ENCODE peak calls at places on chromosomes 3 and 15, in seven cellular contexts. One of them, this sample, is unnamed.

GRCh38 chr15:66405007-66405406 is 18.3 kb downstream of the MAP2K1 start:
- DNase-seq in Peyer's patch: no peak
- DNase-seq in brain microvascular endothelial cell: no peak
- DNase-seq in RPMI7951: no peak
- DNase-seq in K562: no peak
- DNase-seq in SW480: no peak
- DNase-seq in NCI-H69: no peak
- DNase-seq in this sample: no peak

GRCh38 chr3:113623324-113623723 is 73.1 kb downstream of the USF3 start:
- DNase-seq in Peyer's patch: no peak
- DNase-seq in brain microvascular endothelial cell: no peak
- DNase-seq in K562: no peak
- DNase-seq in NCI-H69: peak; percentile 11
- DNase-seq in SW480: no peak
- DNase-seq in RPMI7951: no peak
- DNase-seq in this sample: no peak

GRCh38 chr3:143718463-143718862 is 129.8 kb downstream of the SLC9A9 start:
- DNase-seq in K562: no peak
- DNase-seq in brain microvascular endothelial cell: no peak
- DNase-seq in NCI-H69: no peak
- DNase-seq in SW480: no peak
- DNase-seq in RPMI7951: no peak
- DNase-seq in Peyer's patch: no peak
- DNase-seq in this sample: no peak

GRCh38 chr3:13012228-13012691 is 61.0 kb downstream of the IQSEC1 start:
- DNase-seq in RPMI7951: peak; percentile 71
- DNase-seq in brain microvascular endothelial cell: no peak
- DNase-seq in K562: no peak
- DNase-seq in SW480: no peak
- DNase-seq in Peyer's patch: peak; percentile 91
- DNase-seq in NCI-H69: peak; percentile 55
- DNase-seq in this sample: peak; percentile 77

GRCh38 chr15:69593981-69594966 is 141.7 kb downstream of the RPLP1 start:
- DNase-seq in brain microvascular endothelial cell: peak; percentile 18
- DNase-seq in RPMI7951: peak; percentile 90
- DNase-seq in SW480: peak; percentile 92
- DNase-seq in NCI-H69: peak; percentile 98
- DNase-seq in Peyer's patch: no peak
- DNase-seq in K562: no peak
- DNase-seq in this sample: peak; percentile 63

GRCh38 chr3:13002398-13003124 is 70.7 kb downstream of the IQSEC1 start:
- DNase-seq in NCI-H69: peak; percentile 15
- DNase-seq in K562: no peak
- DNase-seq in brain microvascular endothelial cell: no peak
- DNase-seq in Peyer's patch: no peak
- DNase-seq in SW480: peak; percentile 99
- DNase-seq in RPMI7951: peak; percentile 83
- DNase-seq in this sample: peak; percentile 43

GRCh38 chr15:68730491-68731317 is 90.0 kb downstream of the ANP32A start:
- DNase-seq in K562: peak; percentile 23
- DNase-seq in RPMI7951: peak; percentile 42
- DNase-seq in NCI-H69: peak; percentile 25
- DNase-seq in Peyer's patch: no peak
- DNase-seq in SW480: peak; percentile 46
- DNase-seq in brain microvascular endothelial cell: peak; percentile 39
- DNase-seq in this sample: peak; percentile 38

GRCh38 chr3:139309880-139310279 is 33.9 kb upstream of the MRPS22 start:
- DNase-seq in RPMI7951: peak; percentile 97
- DNase-seq in Peyer's patch: no peak
- DNase-seq in K562: peak; percentile 43
- DNase-seq in SW480: peak; percentile 88
- DNase-seq in NCI-H69: no peak
- DNase-seq in brain microvascular endothelial cell: no peak
- DNase-seq in this sample: peak; percentile 83

GRCh38 chr15:65033659-65034269 is 4.3 kb upstream of the MTFMT start:
- DNase-seq in SW480: peak; percentile 65
- DNase-seq in brain microvascular endothelial cell: peak; percentile 36
- DNase-seq in NCI-H69: peak; percentile 77
- DNase-seq in K562: peak; percentile 39
- DNase-seq in Peyer's patch: no peak
- DNase-seq in RPMI7951: peak; percentile 53
- DNase-seq in this sample: peak; percentile 42

GRCh38 chr3:49623071-49623470 is 51.1 kb upstream of the APEH start:
- DNase-seq in brain microvascular endothelial cell: no peak
- DNase-seq in K562: no peak
- DNase-seq in SW480: no peak
- DNase-seq in Peyer's patch: no peak
- DNase-seq in NCI-H69: no peak
- DNase-seq in RPMI7951: no peak
- DNase-seq in this sample: no peak

GRCh38 chr3:113214227-113214626 is 2.9 kb downstream of the BOC start:
- DNase-seq in RPMI7951: no peak
- DNase-seq in brain microvascular endothelial cell: no peak
- DNase-seq in Peyer's patch: no peak
- DNase-seq in K562: no peak
- DNase-seq in SW480: no peak
- DNase-seq in NCI-H69: no peak
- DNase-seq in this sample: no peak

GRCh38 chr3:111951032-111951431 is 27.8 kb upstream of the ABHD10 start:
- DNase-seq in RPMI7951: no peak
- DNase-seq in brain microvascular endothelial cell: no peak
- DNase-seq in NCI-H69: no peak
- DNase-seq in K562: no peak
- DNase-seq in Peyer's patch: no peak
- DNase-seq in SW480: no peak
- DNase-seq in this sample: no peak

GRCh38 chr15:81092559-81092902 is 41.5 kb upstream of the CFAP161 start:
- DNase-seq in RPMI7951: no peak
- DNase-seq in K562: no peak
- DNase-seq in SW480: no peak
- DNase-seq in Peyer's patch: no peak
- DNase-seq in brain microvascular endothelial cell: peak; percentile 25
- DNase-seq in NCI-H69: peak; percentile 35
- DNase-seq in this sample: no peak

GRCh38 chr3:115388825-115389224 is 234.5 kb upstream of the GAP43 start:
- DNase-seq in NCI-H69: no peak
- DNase-seq in RPMI7951: no peak
- DNase-seq in K562: no peak
- DNase-seq in brain microvascular endothelial cell: no peak
- DNase-seq in SW480: no peak
- DNase-seq in Peyer's patch: no peak
- DNase-seq in this sample: no peak

GRCh38 chr15:25391971-25392733 is 46.7 kb downstream of the UBE3A start:
- DNase-seq in RPMI7951: peak; percentile 52
- DNase-seq in NCI-H69: no peak
- DNase-seq in K562: no peak
- DNase-seq in brain microvascular endothelial cell: peak; percentile 49
- DNase-seq in Peyer's patch: no peak
- DNase-seq in SW480: no peak
- DNase-seq in this sample: peak; percentile 76

GRCh38 chr3:141331370-141332318 is 36.7 kb upstream of the ZBTB38 start:
- DNase-seq in brain microvascular endothelial cell: peak; percentile 100
- DNase-seq in RPMI7951: peak; percentile 97
- DNase-seq in K562: peak; percentile 68
- DNase-seq in SW480: peak; percentile 14
- DNase-seq in NCI-H69: no peak
- DNase-seq in Peyer's patch: no peak
- DNase-seq in this sample: peak; percentile 100